ENCODE peak calls at places on chromosomes 4 and X, in four cellular contexts. S is anterior cingulate cortex, W is uterus, B is testis. T is an unnamed sample.

GRCh38 chr4:163284304-163284703 is 48.1 kb downstream of the NPY1R start:
- DNase-seq in W (no peak), S (no peak), B (no peak), T (no peak)

GRCh38 chr4:23884731-23885130 is 5.1 kb downstream of the PPARGC1A start:
- DNase-seq in S (no peak), B (no peak), W (no peak), T (no peak)

GRCh38 chr4:15420642-15421041 is 7.2 kb upstream of the C1QTNF7 start:
- DNase-seq in B (no peak), S (peak), W (no peak), T (no peak)

GRCh38 chr4:176927664-176928063 is 134.9 kb upstream of the VEGFC start:
- DNase-seq in S (no peak), W (no peak), B (no peak), T (no peak)

GRCh38 chr4:52200339-52200725 is 149.2 kb downstream of the SPATA18 start:
- DNase-seq in S (no peak), W (no peak), B (no peak), T (no peak)

GRCh38 chr4:7415927-7416686 is 18.6 kb downstream of the PSAPL1 start:
- DNase-seq in W (no peak), S (no peak), B (no peak), T (peak)

GRCh38 chr4:126778348-126778747 is 854.4 kb upstream of the INTU start:
- DNase-seq in W (no peak), B (no peak), S (no peak), T (no peak)

GRCh38 chrX:120205816-120206753 is 44.5 kb upstream of the ZBTB33 start:
- DNase-seq in W (no peak), B (no peak), S (no peak), T (peak)

GRCh38 chr4:127249066-127249766 is 383.5 kb upstream of the INTU start:
- DNase-seq in W (no peak), S (no peak), B (no peak), T (no peak)

GRCh38 chr4:137180349-137180748 is 351.9 kb downstream of the PCDH18 start:
- DNase-seq in S (no peak), B (no peak), W (no peak), T (no peak)

GRCh38 chrX:74450803-74451449 is 29.6 kb downstream of the SLC16A2 start:
- DNase-seq in W (no peak), B (no peak), S (no peak), T (no peak)

GRCh38 chr4:16897991-16898827 is at the start of gene LDB2:
- DNase-seq in B (peak), S (peak), W (peak), T (peak)

GRCh38 chr4:138573246-138573645 is 331.1 kb upstream of the SLC7A11 start:
- DNase-seq in W (no peak), S (no peak), B (no peak), T (no peak)